ENCODE peak calls at places on chromosomes 12 and 14, in four cellular contexts. K is breast epithelium, H is GM23338, C is Panc1. S is an unnamed sample. For H3K27me3, the result is how much of the 10 kb centered on the place peaks cover.

GRCh38 chr12:22415342-22416309 is 81.1 kb upstream of the ST8SIA1 start:
- DNase-seq in K (no peak), H (no peak), C (no peak), S (no peak)

GRCh38 chr12:105369014-105369413 is 38.5 kb downstream of the C12orf75 start:
- DNase-seq in K (no peak), H (no peak), C (no peak), S (no peak)

GRCh38 chr12:119149270-119149669 is 29.5 kb upstream of the HSPB8 start:
- DNase-seq in K (no peak), H (no peak), C (no peak), S (no peak)

GRCh38 chr12:123242083-123242904 is 9.1 kb downstream of the MTRFR start:
- DNase-seq in K (no peak), H (no peak), C (no peak), S (no peak)

GRCh38 chr14:101499080-101499479 is 62.2 kb upstream of the DIO3 start:
- DNase-seq in K (no peak), H (no peak), C (no peak), S (peak)

GRCh38 chr14:91061309-91061887 is 957 bp upstream of the RPS6KA5 start:
- DNase-seq in K (no peak), H (no peak), C (no peak), S (no peak)

GRCh38 chr14:102050026-102050405 is 36.8 kb downstream of the HSP90AA1 start:
- DNase-seq in K (no peak), H (no peak), C (no peak), S (no peak)

GRCh38 chr14:68482018-68482417 is 310.8 kb downstream of the ZFP36L1 start:
- DNase-seq in K (no peak), H (no peak), C (no peak), S (no peak)

GRCh38 chr12:95949801-95950206 is 6.7 kb downstream of the AMDHD1 start:
- DNase-seq in K (no peak), H (no peak), C (no peak), S (no peak)

GRCh38 chr12:122204829-122205589 is 1.5 kb downstream of the B3GNT4 start:
- DNase-seq in K (no peak), H (no peak), C (no peak), S (peak)

GRCh38 chr12:122206976-122207375 is 3.5 kb downstream of the B3GNT4 start:
- DNase-seq in K (no peak), H (no peak), C (no peak), S (peak)

GRCh38 chr12:122203968-122204828 is 689 bp downstream of the B3GNT4 start:
- DNase-seq in K (no peak), H (peak), C (no peak), S (peak)

GRCh38 chr12:122206111-122206881 is 2.8 kb downstream of the B3GNT4 start:
- DNase-seq in K (no peak), H (no peak), C (no peak), S (peak)

GRCh38 chr12:122205590-122205925 is 2.0 kb downstream of the B3GNT4 start:
- DNase-seq in K (no peak), H (no peak), C (no peak), S (peak)
- H3K27me3 ChIP-seq in K (under half), H (under half), C (under half), S (under half)

DNA sequence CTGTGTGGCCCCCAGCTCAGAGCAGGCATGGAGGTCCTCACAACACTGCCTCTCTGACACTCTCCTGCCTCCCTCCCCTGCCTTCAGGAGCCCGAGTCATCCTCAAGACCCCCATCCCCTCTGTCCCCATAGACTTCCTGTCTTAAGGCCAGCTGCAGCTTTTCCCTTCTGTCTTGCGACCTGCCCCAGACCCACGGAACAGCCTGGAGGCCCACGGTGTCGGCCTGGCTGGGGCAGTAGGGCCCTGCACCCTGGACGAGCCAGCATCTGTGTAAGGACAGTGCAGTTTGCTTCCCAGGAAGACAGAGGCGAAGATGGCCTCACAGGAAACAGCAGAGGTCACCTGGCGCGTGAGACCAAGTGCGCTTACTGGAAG is 9.7 kb downstream of the TEDC1 start:
- DNase-seq in K (no peak), H (no peak), C (no peak), S (no peak)
- TF ChIP-seq POLR2AphosphoS5 in K (no peak), H (no peak), C (no peak), S (no peak)

GRCh38 chr12:132546647-132547046 is 56.7 kb downstream of the FBRSL1 start:
- DNase-seq in K (no peak), H (no peak), C (no peak), S (no peak)

GRCh38 chr12:132547207-132547740 is 57.3 kb downstream of the FBRSL1 start:
- DNase-seq in K (no peak), H (no peak), C (no peak), S (no peak)

GRCh38 chr12:132550014-132550802 is 60.2 kb downstream of the LRCOL1 start:
- DNase-seq in K (no peak), H (peak), C (no peak), S (no peak)

GRCh38 chr12:132549059-132549458 is 59.1 kb downstream of the FBRSL1 start:
- DNase-seq in K (no peak), H (no peak), C (no peak), S (no peak)

DNA sequence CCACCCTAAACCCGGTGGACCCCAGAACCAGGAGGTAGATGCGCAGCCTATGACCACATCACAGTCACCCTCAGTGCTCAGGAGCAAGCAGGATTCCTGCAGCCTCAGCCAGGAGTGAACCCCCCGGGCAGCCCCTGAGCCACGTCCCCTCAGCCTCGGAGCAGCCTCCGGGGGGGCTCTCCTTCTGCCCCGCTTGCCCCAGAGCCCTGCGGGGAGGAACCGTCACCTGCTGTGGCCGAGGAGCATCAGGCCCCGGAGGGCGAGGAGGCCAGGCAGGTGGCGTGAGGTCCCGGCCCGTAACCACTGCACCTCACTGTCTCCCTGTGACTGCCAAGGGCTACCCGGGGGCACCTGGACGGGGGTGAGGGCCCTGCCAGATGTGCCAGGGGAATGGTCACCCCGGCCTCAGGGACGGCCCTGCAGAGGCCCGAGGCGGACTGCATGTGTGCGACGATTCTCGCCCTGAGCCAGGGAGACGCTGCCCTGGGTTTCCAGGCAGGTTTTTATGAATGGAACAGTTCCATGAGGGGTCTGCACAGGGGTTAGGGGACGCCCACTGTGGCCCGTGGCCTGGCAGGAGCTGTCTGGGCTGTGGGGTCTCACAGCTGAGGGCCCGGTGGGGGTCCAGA is 58.6 kb downstream of the FBRSL1 start:
- DNase-seq in K (no peak), H (no peak), C (no peak), S (no peak)
- TF ChIP-seq CTCF in K (no peak), H (no peak), C (no peak), S (no peak)

DNA sequence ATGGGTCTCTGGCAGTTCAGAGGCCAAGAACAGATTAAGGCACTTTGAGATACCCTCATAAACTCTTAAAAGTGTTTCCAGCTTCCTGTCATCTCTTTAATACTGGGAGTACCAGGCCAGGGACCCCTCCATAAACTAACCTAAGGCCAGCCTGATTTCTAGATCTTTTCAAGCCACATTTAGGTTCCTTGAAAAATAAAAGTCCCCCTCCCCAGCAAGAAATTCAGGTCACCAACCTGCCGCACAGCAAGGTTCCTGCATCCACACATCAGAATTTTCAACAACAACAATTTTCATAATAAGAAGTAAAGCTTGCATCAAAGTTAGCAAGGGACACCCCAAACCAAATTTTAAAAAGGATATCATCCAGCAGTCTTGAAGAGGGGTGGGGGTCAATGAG is 4.9 kb upstream of the HOXC4 start:
- DNase-seq in K (no peak), H (no peak), C (no peak), S (no peak)
- H3K27me3 ChIP-seq in K (under half), H (half or more), C (under half), S (under half)

DNA sequence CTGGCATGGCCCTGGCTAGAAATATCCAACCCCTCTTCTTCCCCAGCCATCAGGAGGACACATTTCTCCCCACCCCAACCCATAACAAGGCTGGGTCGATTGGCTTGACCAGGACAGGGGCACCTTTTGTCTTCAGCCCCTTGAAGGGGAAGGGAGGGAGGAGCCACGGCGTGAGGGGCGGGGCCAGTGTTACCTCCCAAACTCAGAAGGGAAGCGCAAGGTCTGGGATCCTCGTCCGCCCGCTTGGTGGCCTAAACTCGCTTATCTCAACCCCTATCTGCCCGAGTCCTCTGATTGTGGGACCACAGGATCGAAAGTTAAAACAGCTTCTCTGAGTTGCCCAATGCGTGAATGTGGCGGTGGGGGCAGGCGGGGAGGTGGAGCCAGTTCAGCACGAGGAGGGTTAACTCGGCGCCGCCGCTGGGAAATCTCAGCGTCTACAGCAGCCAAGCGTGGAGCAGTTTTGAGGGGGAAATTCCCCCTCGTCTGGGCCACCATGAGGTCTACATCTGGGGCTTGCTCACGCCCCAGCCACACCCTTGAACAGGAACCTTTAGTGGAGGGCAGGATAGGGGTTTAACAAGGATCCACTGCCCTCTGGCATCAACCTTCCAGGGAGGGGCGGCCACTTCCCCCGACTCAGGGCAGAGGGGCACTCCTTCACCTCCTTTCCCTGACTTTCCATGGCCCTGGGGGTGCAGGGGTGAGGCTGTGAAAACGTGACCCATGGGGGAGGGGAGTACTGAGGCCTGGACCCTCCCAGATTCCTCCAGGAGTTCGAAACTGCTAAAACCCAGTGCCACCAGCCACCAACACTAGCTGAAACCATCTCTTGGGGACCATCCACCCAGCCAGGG is 745 bp downstream of the STAT6 start:
- DNase-seq in K (peak), H (peak), C (no peak), S (peak)
- TF ChIP-seq POLR2AphosphoS5 in K (peak), H (peak), C (no peak), S (no peak)

GRCh38 chr14:24309538-24310386 is at the start of gene LTB4R2:
- DNase-seq in K (no peak), H (no peak), C (no peak), S (no peak)
- TF ChIP-seq CTCF in K (no peak), H (no peak), C (no peak), S (no peak)

GRCh38 chr12:4621511-4621910 is 27.3 kb downstream of the AKAP3 start:
- DNase-seq in K (no peak), H (no peak), C (no peak), S (no peak)

GRCh38 chr12:4630262-4630661 is 18.6 kb downstream of the AKAP3 start:
- DNase-seq in K (no peak), H (peak), C (no peak), S (no peak)

GRCh38 chr12:4628406-4628805 is 20.4 kb downstream of the AKAP3 start:
- DNase-seq in K (peak), H (no peak), C (no peak), S (no peak)

DNA sequence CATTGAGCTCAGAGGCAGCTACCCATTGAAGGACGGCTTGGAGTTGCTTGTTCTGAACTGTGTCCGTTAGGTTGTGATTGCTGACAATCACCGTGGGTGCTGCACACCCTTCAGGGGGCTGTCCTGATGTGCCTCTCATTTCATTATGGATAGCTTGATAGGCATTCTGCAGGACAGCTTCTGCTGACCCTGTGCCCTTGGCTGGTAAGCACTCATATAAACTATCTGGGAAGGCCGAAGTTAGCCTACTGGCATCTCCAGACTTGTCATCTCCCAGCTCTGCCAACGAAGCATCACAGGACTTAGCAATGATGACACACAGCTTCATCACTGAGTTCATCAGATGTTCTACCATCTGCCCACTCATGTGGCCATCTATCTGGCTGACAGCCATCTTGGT is 22.3 kb downstream of the AKAP3 start:
- DNase-seq in K (no peak), H (no peak), C (no peak), S (no peak)
- H3K27me3 ChIP-seq in K (under half), H (under half), C (under half), S (under half)

GRCh38 chr12:54360717-54361456 is 3.4 kb downstream of the GPR84 start:
- DNase-seq in K (peak), H (peak), C (peak), S (no peak)
- TF ChIP-seq POLR2AphosphoS5 in K (peak), H (no peak), C (no peak), S (no peak)

DNA sequence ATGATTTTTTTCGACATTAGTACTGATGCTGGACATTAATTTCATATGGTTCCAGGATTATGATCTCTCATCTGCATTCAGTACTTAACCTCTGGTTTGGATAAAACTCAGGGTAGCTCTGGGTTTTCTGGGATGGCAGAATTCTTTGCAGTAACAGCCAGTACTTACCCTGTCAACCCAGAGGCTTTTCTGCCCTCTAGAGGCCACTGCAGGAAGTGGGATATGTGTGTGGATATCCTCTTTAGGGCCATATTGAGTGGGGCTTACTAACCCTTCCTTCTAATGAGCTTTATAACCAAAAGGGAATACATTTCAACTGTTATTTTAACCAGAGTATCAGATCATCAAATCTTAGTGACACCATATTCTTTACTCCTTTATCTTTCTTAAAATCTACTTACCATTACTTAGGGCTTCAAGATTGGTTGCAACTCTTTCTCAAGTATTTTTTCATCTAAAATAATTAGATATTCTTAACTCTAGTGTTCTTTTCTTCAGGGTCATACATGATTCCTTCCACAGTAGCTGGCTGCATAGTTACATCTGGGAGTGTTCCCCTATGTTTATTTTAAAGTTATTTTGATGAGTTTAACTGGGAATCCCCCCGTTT is 488.0 kb upstream of the STXBP6 start:
- DNase-seq in K (no peak), H (peak), C (no peak), S (no peak)
- TF ChIP-seq CTCF in K (peak), H (peak), C (peak), S (no peak)

S was measured in suprapubic skin.